ENCODE peak calls at places on chromosomes 4 and X, in six cellular contexts. N is endothelial cell of umbilical vein, S is HepG2, H is A549, G is GM12878, L is K562. W is an unnamed sample.

GRCh38 chr4:125734504-125734903 is 419.7 kb downstream of the FAT4 start:
- DNase-seq in S (no peak), L (no peak), N (no peak), H (no peak), G (no peak), W (no peak)

GRCh38 chr4:157048248-157048647 is 27.7 kb upstream of the GLRB start:
- DNase-seq in H (no peak), N (no peak), G (no peak), L (no peak), S (no peak), W (no peak)

GRCh38 chrX:24485976-24486680 is 21.0 kb downstream of the PDK3 start:
- DNase-seq in S (peak), N (no peak), H (peak), L (no peak), G (no peak), W (no peak)

GRCh38 chr4:15396157-15396800 is 31.6 kb upstream of the C1QTNF7 start:
- DNase-seq in N (peak), G (no peak), L (peak), S (peak), H (peak), W (peak)

GRCh38 chr4:13953083-13953482 is 325.6 kb upstream of the BOD1L1 start:
- DNase-seq in H (no peak), G (no peak), S (no peak), N (no peak), L (no peak), W (no peak)

GRCh38 chr4:73381214-73381613 is 22.9 kb upstream of the ALB start:
- DNase-seq in H (no peak), N (no peak), L (no peak), S (no peak), G (no peak), W (no peak)

GRCh38 chrX:134146493-134146892 is 90.5 kb upstream of the CCDC160 start:
- DNase-seq in L (no peak), G (no peak), S (peak), N (no peak), H (no peak), W (no peak)

GRCh38 chrX:136694491-136695087 is 46.6 kb downstream of the CD40LG start:
- DNase-seq in N (peak), G (no peak), L (peak), S (peak), H (peak), W (peak)

GRCh38 chrX:133741303-133741702 is 244.1 kb downstream of the GPC3 start:
- DNase-seq in G (no peak), L (no peak), S (no peak), N (no peak), H (no peak), W (no peak)

GRCh38 chr4:125736057-125736456 is 421.3 kb downstream of the FAT4 start:
- DNase-seq in N (peak), H (no peak), S (peak), G (no peak), L (peak), W (peak)

GRCh38 chr4:54746228-54746627 is 88.5 kb downstream of the KIT start:
- DNase-seq in N (no peak), S (no peak), H (no peak), L (no peak), G (no peak), W (peak)

GRCh38 chr4:71126719-71127118 is 133.3 kb downstream of the DCK start:
- DNase-seq in L (no peak), N (no peak), H (peak), G (no peak), S (peak), W (no peak)

GRCh38 chr4:14221176-14221575 is 593.7 kb upstream of the BOD1L1 start:
- DNase-seq in G (no peak), L (no peak), N (no peak), S (no peak), H (no peak), W (no peak)

GRCh38 chr4:10347815-10348214 is 109.4 kb downstream of the ZNF518B start:
- DNase-seq in L (no peak), S (no peak), G (no peak), N (no peak), H (no peak), W (no peak)

GRCh38 chrX:5780821-5781220 is 447.8 kb downstream of the NLGN4X start:
- DNase-seq in S (no peak), H (no peak), N (no peak), G (no peak), L (no peak), W (no peak)

GRCh38 chrX:133307637-133308485 is 89.7 kb upstream of the TFDP3 start:
- DNase-seq in N (no peak), G (no peak), L (no peak), S (no peak), H (no peak), W (no peak)

GRCh38 chr4:81650871-81651270 is 179.2 kb upstream of the RASGEF1B start:
- DNase-seq in S (no peak), N (no peak), H (no peak), G (no peak), L (no peak), W (no peak)

GRCh38 chrX:36683507-36683906 is 324.7 kb upstream of the FAM47C start:
- DNase-seq in L (no peak), G (no peak), N (no peak), S (no peak), H (no peak), W (no peak)

GRCh38 chrX:74514384-74514783 is 93.1 kb downstream of the SLC16A2 start:
- DNase-seq in S (peak), H (no peak), N (no peak), G (no peak), L (no peak), W (no peak)

GRCh38 chrX:18290200-18290599 is 64.3 kb downstream of the SCML2 start:
- DNase-seq in L (no peak), G (no peak), S (no peak), N (no peak), H (no peak), W (no peak)

GRCh38 chrX:132948648-132949260 is 9.7 kb downstream of the HS6ST2 start:
- DNase-seq in L (peak), S (no peak), G (no peak), N (no peak), H (no peak), W (peak)

GRCh38 chr4:184807797-184808718 is 17.7 kb downstream of the ACSL1 start:
- DNase-seq in L (no peak), G (no peak), H (no peak), N (peak), S (peak), W (no peak)

DNA sequence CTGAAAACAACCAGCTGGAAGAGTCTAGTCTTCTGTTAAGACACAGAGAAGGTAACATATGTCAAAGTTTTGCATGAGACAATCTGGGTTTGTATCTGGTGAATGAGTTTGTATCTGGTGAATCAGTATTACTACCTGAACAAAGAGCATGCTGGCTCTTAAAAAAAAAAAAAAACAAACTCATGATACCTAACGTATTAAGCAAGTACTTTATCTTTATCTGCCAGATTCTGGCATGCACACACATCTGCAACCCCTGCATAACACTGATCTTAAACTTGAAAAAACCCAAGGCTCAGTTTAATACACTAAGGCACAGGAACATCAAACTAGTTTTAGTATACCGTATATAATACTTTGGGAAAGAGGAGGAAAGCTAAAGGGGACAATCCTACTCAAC is 5.8 kb downstream of the YTHDC1 start:
- DNase-seq in N (no peak), H (no peak), G (no peak), L (no peak), S (no peak), W (no peak)
- TF ChIP-seq MYC in N (no peak), H (no peak), G (no peak), L (no peak), S (no peak), W (no peak)

GRCh38 chr4:74932832-74933561 is at the start of gene PARM1:
- DNase-seq in G (no peak), H (peak), N (peak), S (peak), L (peak), W (peak)
- TF ChIP-seq POLR2A in G (peak), H (peak), N (no peak), S (no peak), L (no peak), W (no peak)

GRCh38 chr4:48271048-48271452 is 1.4 kb upstream of the TEC start:
- DNase-seq in N (no peak), L (no peak), H (no peak), S (no peak), G (peak), W (no peak)

GRCh38 chr4:48269861-48270515 is 350 bp upstream of the TEC start:
- DNase-seq in H (peak), S (peak), N (peak), G (peak), L (peak), W (peak)

GRCh38 chr4:48267574-48267973 is 2.1 kb downstream of the TEC start:
- DNase-seq in H (no peak), L (no peak), G (no peak), S (no peak), N (no peak), W (no peak)

GRCh38 chr4:48270516-48270897 is 869 bp upstream of the TEC start:
- DNase-seq in S (no peak), H (no peak), L (no peak), G (no peak), N (no peak), W (no peak)

DNA sequence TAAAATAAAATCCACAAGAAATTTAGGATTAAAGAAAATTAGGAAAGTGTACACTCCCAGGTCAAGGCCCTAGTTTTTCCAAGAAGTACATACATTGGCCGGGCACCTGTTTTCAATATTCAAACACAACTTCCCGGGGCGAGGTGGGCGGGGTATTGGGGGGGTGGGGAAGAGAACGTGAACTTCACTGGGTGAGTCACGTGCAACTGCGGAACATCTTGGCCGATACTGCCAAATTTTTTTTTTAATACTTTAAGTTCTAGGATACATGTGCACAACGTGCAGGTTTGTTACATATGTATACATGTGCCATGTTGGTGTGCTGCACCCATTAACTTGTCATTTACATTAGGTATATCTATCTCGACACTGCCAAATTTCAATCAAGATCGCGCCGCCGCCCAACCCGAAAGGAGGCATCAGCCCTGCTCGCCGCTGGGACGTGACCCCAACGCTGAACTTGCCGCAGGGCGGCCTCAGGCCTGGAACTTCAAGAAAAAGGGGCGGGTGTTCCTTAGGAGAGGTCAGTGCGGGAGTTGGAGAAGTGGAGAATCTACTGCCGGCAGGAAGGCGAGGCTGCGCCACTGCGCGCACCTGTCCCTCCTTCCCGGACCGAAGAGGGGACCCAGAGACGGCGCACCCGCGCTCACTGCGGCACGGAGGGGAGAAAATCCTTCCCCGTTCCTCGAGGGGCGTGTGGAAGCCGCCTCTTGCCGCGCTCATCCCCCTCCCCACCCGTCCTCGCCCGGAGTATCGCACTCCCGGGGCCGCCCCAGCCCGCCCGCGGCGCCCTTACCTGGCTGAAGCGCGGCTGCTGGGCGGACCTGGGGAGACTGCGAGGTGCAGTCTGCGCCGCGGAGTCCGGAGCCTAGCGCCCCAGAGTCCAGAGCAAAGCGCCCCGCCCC is at the start of gene TEC:
- DNase-seq in L (peak), H (peak), S (no peak), N (peak), G (no peak), W (peak)
- TF ChIP-seq MYC in L (peak), H (no peak), S (no peak), N (no peak), G (no peak), W (peak)

GRCh38 chrX:154460326-154460725 is 2.2 kb downstream of the PLXNA3 start:
- DNase-seq in S (no peak), G (no peak), H (no peak), L (no peak), N (no peak), W (no peak)

GRCh38 chrX:154457491-154458115 is 478 bp upstream of the PLXNA3 start:
- DNase-seq in L (peak), S (no peak), G (no peak), H (no peak), N (no peak), W (peak)

GRCh38 chrX:154458954-154459829 is 1.1 kb downstream of the PLXNA3 start:
- DNase-seq in S (no peak), L (no peak), N (no peak), H (no peak), G (no peak), W (peak)

GRCh38 chrX:154459843-154460242 is 1.8 kb downstream of the PLXNA3 start:
- DNase-seq in G (no peak), H (no peak), N (no peak), L (peak), S (no peak), W (peak)

GRCh38 chrX:154458116-154458953 is at the start of gene PLXNA3:
- DNase-seq in N (no peak), L (peak), S (no peak), G (no peak), H (no peak), W (peak)
- TF ChIP-seq POLR2A in N (peak), L (no peak), S (no peak), G (peak), H (peak), W (no peak)

GRCh38 chr4:2337131-2337723 is 75.3 kb upstream of the MXD4 start:
- DNase-seq in S (no peak), G (no peak), N (no peak), H (no peak), L (no peak), W (no peak)
- TF ChIP-seq MYC in S (no peak), G (no peak), N (no peak), H (no peak), L (no peak), W (no peak)

DNA sequence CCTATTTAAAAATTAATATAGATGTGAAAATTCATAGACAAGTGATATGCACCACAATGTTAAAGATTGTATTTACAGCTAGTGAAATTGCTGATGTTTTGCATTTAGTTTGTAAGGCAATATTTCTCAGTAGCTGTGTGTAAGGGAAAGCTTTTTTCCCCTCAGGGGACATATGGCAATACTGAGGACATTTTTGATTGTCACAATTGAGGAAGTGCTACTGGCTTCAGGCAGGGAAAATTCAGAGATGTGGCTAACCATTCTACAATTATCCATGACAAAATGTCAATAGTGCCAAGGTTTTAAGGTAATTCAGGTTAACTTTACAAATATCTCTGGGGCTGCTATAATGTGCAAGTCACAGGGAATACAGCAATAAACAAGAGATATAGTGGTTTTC is 66.1 kb upstream of the IL15 start:
- DNase-seq in G (no peak), N (no peak), H (no peak), S (no peak), L (no peak), W (no peak)
- TF ChIP-seq POLR2A in G (no peak), N (no peak), H (no peak), S (no peak), L (no peak), W (no peak)

GRCh38 chr4:128471576-128471975 is 184.0 kb upstream of the PGRMC2 start:
- DNase-seq in S (no peak), N (no peak), H (no peak), L (peak), G (no peak), W (peak)

GRCh38 chr4:128470492-128471053 is 183.0 kb upstream of the PGRMC2 start:
- DNase-seq in S (no peak), G (no peak), N (no peak), L (no peak), H (no peak), W (no peak)

GRCh38 chr4:128465523-128465922 is 177.9 kb upstream of the PGRMC2 start:
- DNase-seq in S (no peak), G (no peak), N (no peak), L (no peak), H (no peak), W (no peak)

GRCh38 chr4:128463006-128463405 is 175.4 kb upstream of the PGRMC2 start:
- DNase-seq in H (no peak), N (no peak), S (no peak), L (no peak), G (no peak), W (no peak)

DNA sequence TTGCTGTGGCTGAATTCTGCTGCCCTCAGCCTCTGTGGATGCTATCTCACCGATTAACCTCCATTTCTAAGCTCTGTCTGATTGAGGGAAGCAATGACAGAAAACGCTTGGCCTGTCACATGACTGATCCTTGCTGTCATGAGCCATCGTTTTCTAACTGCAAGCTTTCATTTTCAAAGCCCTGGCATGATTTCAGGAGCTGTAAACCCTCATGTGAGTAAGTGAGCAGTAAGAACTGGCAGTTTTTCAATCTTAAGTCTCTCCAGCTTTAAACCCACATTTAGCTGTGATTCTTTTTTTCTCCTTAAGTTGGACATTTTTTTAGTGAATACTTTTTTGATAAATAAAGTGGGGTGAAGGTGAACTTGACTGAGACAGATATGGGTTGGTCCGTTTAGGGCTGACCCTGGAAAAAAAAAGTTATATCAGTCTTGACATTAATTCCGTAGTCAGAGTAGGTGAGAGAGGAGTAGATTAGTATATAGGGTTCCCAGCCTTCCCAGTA is 180.9 kb upstream of the PGRMC2 start:
- DNase-seq in G (no peak), H (no peak), L (no peak), N (peak), S (no peak), W (no peak)
- TF ChIP-seq MYC in G (no peak), H (no peak), L (no peak), N (no peak), S (no peak), W (no peak)

GRCh38 chr4:139176299-139177048 is 544 bp downstream of the ELF2 start:
- DNase-seq in N (peak), L (peak), H (peak), G (no peak), S (peak), W (peak)

GRCh38 chr4:139175647-139176298 is 1.2 kb downstream of the ELF2 start:
- DNase-seq in G (no peak), H (peak), S (no peak), L (no peak), N (no peak), W (no peak)

GRCh38 chr4:139177049-139177887 is at the start of gene ELF2:
- DNase-seq in G (no peak), H (peak), S (peak), N (peak), L (peak), W (peak)

GRCh38 chr4:139171878-139172691 is 4.9 kb downstream of the ELF2 start:
- DNase-seq in G (no peak), H (peak), N (no peak), S (peak), L (no peak), W (peak)

GRCh38 chr4:139177888-139178609 is 1.0 kb upstream of the ELF2 start:
- DNase-seq in N (peak), G (peak), S (peak), H (peak), L (peak), W (peak)
- TF ChIP-seq POLR2A in N (peak), G (peak), S (peak), H (peak), L (peak), W (peak)

GRCh38 chrX:21764043-21764442 is 6.1 kb upstream of the SMPX start:
- DNase-seq in G (no peak), S (no peak), H (no peak), N (no peak), L (no peak), W (no peak)
- TF ChIP-seq MYC in G (no peak), S (no peak), H (no peak), N (no peak), L (no peak), W (no peak)

DNA sequence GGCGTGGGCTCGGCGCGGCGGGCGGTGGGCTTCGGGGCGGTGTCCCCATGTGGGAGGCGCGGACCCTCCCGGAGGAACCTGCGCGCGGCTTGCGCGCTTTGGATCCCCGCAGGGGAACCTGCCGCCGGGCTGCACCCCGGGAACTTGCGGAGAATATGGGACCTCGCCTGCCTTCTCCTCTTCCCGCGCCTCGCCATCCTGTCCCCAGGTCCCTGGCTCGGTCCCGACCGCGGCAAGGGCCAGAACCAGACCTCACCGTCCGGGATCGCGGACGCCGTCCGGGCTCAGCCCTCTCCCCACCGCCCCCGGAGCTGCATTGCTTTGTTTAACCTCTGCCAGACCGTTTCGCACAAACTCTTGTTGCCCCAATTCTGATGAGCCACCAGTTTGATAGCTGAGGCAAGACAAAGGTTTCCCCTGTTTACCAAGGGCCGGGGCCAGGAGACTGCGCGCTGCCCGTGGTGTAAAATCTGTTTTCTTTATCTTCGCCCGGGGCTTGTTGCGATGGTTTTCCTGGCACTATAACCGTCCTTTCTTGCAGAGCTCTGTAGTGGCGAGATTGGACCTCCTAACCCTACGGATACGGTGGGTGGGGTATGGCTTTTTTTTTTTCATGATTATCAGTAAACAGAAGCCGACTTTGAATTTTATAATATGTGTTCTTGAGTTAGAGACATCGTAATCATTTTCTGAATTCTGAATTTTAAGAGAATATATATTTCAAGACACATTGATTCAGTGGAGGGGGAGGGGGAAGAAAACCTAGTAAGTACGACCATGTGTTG is 100.9 kb downstream of the CEP135 start:
- DNase-seq in L (peak), S (no peak), G (no peak), H (no peak), N (peak), W (peak)
- TF ChIP-seq POLR2A in L (no peak), S (no peak), G (no peak), H (no peak), N (no peak), W (no peak)

W was measured in NB4.